ENCODE peak calls at places on chromosomes 11 and 22, in ten cellular contexts. K, T, Z, P, E, R, V, Q, N and M are unnamed samples.

GRCh38 chr22:27952091-27952490 is 33.0 kb upstream of the PITPNB start:
- DNase-seq in V (no peak), T (no peak), N (no peak), Q (no peak), K (peak), P (peak), Z (no peak), E (no peak), R (no peak), M (no peak)

GRCh38 chr11:10930224-10930960 is 72.5 kb upstream of the ZBED5 start:
- DNase-seq in R (no peak), K (no peak), N (no peak), E (peak), Z (no peak), V (no peak), T (no peak), P (no peak), Q (no peak), M (no peak)

GRCh38 chr22:17590586-17590985 is 27.3 kb downstream of the SLC25A18 start:
- DNase-seq in T (no peak), Z (peak), E (no peak), V (no peak), K (no peak), R (no peak), Q (no peak), N (no peak), P (no peak), M (peak)

GRCh38 chr11:8642226-8642625 is 40.2 kb downstream of the TRIM66 start:
- DNase-seq in R (no peak), Z (no peak), N (no peak), T (no peak), E (no peak), Q (no peak), V (no peak), K (no peak), P (no peak), M (no peak)

GRCh38 chr22:44574057-44574456 is 76.0 kb upstream of the RTL6 start:
- DNase-seq in V (peak), Z (no peak), K (peak), Q (no peak), N (peak), E (no peak), P (no peak), T (no peak), R (no peak), M (peak)

GRCh38 chr11:111386611-111387150 is 7.6 kb upstream of the POU2AF1 start:
- DNase-seq in T (no peak), P (no peak), N (no peak), K (no peak), V (no peak), E (no peak), Z (no peak), Q (no peak), R (no peak), M (no peak)

GRCh38 chr11:46308632-46309419 is 31.4 kb downstream of the CREB3L1 start:
- DNase-seq in N (peak), E (peak), R (peak), V (no peak), K (peak), Q (peak), Z (peak), T (peak), P (peak), M (peak)

GRCh38 chr22:49097966-49098365 is 729.7 kb downstream of the BRD1 start:
- DNase-seq in R (no peak), Q (no peak), V (no peak), T (no peak), P (no peak), Z (peak), N (no peak), E (no peak), K (no peak), M (no peak)

GRCh38 chr22:17633217-17633997 is 4.9 kb upstream of the ATP6V1E1 start:
- DNase-seq in T (no peak), Q (no peak), N (no peak), K (peak), V (peak), Z (no peak), P (no peak), E (peak), R (no peak), M (no peak)

GRCh38 chr11:27830206-27830605 is 130.0 kb upstream of the BDNF start:
- DNase-seq in R (no peak), T (no peak), N (no peak), E (no peak), K (no peak), Q (no peak), Z (no peak), V (no peak), P (no peak), M (no peak)

GRCh38 chr22:33909075-33909458 is 11.2 kb downstream of the LARGE1 start:
- DNase-seq in E (no peak), N (no peak), P (no peak), T (no peak), Q (no peak), Z (no peak), V (no peak), K (peak), R (no peak), M (peak)

GRCh38 chr11:107770546-107770945 is 58.7 kb upstream of the SLN start:
- DNase-seq in K (no peak), T (no peak), P (no peak), N (no peak), Q (no peak), E (no peak), R (no peak), V (no peak), Z (no peak), M (no peak)

GRCh38 chr22:17243524-17243923 is 24.3 kb upstream of the ADA2 start:
- DNase-seq in P (no peak), Q (no peak), V (no peak), K (peak), E (no peak), N (no peak), T (no peak), Z (no peak), R (peak), M (peak)

GRCh38 chr11:32326522-32326921 is 108.8 kb downstream of the WT1 start:
- DNase-seq in V (no peak), N (no peak), E (no peak), T (no peak), K (no peak), Q (no peak), Z (no peak), P (no peak), R (no peak), M (no peak)

GRCh38 chr11:29227816-29228215 is 789.0 kb downstream of the KCNA4 start:
- DNase-seq in N (no peak), P (no peak), R (no peak), V (no peak), K (no peak), T (no peak), Z (no peak), Q (no peak), E (no peak), M (no peak)

GRCh38 chr11:84800755-84801346 is 826.3 kb downstream of the DLG2 start:
- DNase-seq in K (no peak), Q (no peak), N (no peak), T (peak), V (peak), Z (no peak), P (no peak), E (peak), R (no peak), M (no peak)

GRCh38 chr11:64854534-64855502 is 10.4 kb upstream of the CDC42BPG start:
- DNase-seq in V (no peak), K (peak), T (no peak), P (peak), N (peak), E (no peak), Z (no peak), Q (peak), R (no peak), M (peak)
- H3K4me3 ChIP-seq in V (no peak), K (no peak), T (no peak), P (no peak), N (no peak), E (no peak), Z (no peak), Q (peak), R (no peak), M (no peak)

GRCh38 chr11:12829536-12830314 is 155.5 kb downstream of the TEAD1 start:
- DNase-seq in E (no peak), P (no peak), Z (no peak), R (no peak), T (no peak), N (no peak), V (no peak), Q (no peak), K (no peak), M (no peak)
- H3K4me3 ChIP-seq in E (peak), P (no peak), Z (no peak), R (no peak), T (no peak), N (no peak), V (no peak), Q (no peak), K (no peak), M (no peak)

GRCh38 chr22:46031965-46032851 is 55.2 kb upstream of the WNT7B start:
- DNase-seq in V (no peak), P (no peak), N (peak), Z (peak), T (no peak), R (no peak), Q (peak), E (no peak), K (peak), M (peak)
- H3K4me3 ChIP-seq in V (no peak), P (no peak), N (no peak), Z (no peak), T (no peak), R (no peak), Q (no peak), E (no peak), K (no peak), M (no peak)

GRCh38 chr11:2885017-2885675 is 429 bp downstream of the CDKN1C start:
- DNase-seq in Z (peak), R (no peak), V (no peak), P (no peak), K (peak), Q (peak), T (no peak), N (no peak), E (peak), M (peak)

GRCh38 chr11:2887526-2888195 is 2.1 kb upstream of the CDKN1C start:
- DNase-seq in Z (no peak), N (no peak), K (peak), V (no peak), Q (no peak), R (no peak), T (no peak), E (no peak), P (no peak), M (peak)

GRCh38 chr11:2885676-2886081 is at the start of gene CDKN1C:
- DNase-seq in T (peak), P (peak), V (no peak), K (peak), E (peak), Z (peak), N (peak), R (peak), Q (peak), M (peak)

GRCh38 chr11:2886936-2887335 is 1.4 kb upstream of the CDKN1C start:
- DNase-seq in K (no peak), V (no peak), N (no peak), P (no peak), Z (no peak), T (no peak), Q (no peak), R (no peak), E (no peak), M (peak)

GRCh38 chr11:2886191-2886894 is 768 bp upstream of the CDKN1C start:
- DNase-seq in T (peak), E (peak), N (no peak), Z (no peak), R (peak), P (no peak), Q (peak), K (peak), V (no peak), M (peak)
- H3K4me3 ChIP-seq in T (peak), E (peak), N (peak), Z (peak), R (peak), P (peak), Q (peak), K (no peak), V (no peak), M (peak)

DNA sequence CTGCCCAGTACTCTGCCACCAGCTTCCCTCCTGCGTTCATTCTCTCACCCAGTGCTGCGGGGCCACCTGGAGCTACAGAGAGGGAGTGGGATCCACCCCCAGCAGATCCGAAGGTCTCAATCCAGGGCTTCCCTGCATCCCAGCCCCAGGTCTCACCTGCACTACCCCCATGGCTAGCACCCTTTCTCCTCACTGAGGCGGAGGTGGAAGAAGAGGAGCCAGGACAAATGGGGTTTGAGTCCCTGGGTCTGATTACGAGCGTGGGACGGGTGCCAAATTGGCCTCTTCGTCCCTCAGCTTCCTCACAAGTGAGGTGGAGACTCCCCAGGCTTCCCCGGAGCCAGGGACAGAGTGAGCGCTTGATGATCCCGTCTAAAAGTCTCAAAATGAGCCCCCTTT is 64.2 kb downstream of the NFAM1 start:
- DNase-seq in N (no peak), K (peak), V (no peak), T (no peak), R (no peak), P (no peak), Q (peak), Z (no peak), E (no peak), M (no peak)
- H3K4me3 ChIP-seq in N (peak), K (no peak), V (no peak), T (peak), R (no peak), P (peak), Q (peak), Z (peak), E (peak), M (peak)

DNA sequence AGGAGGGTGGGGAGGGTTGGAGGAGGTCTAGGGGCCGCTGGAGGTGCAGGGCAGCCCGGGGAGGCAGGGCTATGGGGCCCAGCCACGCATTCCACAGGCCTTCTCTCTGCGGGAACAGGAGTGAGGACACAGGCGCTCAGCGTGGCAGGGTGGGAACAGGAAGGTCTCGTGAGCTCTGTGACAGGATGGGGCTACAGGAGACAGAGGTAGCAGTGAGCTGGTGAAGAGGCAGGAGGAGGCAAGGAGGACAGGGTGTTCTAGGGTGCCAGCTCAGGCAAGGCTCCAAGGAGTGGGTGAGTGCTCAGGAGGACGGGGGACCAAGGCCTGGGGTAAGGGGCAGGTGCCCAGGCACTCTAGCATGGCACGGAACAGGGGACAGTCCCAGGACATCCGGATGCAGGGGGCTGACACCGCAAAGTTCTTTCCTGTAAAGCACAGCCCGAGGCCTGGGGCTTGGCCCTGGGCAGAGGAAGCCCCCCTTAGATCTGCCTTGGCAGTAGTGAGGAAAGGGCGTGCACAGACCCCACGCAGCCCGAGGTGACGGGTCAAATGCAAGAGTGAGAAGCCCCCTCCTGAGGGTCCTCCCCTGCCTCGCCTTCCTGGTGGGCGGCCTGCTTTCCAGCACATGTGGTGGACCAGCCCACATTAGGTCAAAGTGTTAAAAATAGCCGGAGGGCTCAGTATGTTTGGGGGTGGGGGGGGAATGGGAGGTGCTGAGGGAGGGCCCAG is 4.7 kb upstream of the NEAT1 start:
- DNase-seq in R (peak), K (peak), P (peak), N (peak), T (no peak), E (no peak), Q (peak), Z (no peak), V (no peak), M (peak)
- H3K4me3 ChIP-seq in R (peak), K (no peak), P (peak), N (peak), T (peak), E (no peak), Q (peak), Z (peak), V (peak), M (peak)

GRCh38 chr11:47403135-47403534 is 5.3 kb upstream of the SLC39A13 start:
- DNase-seq in Q (no peak), E (no peak), R (no peak), N (no peak), V (no peak), K (no peak), Z (no peak), T (no peak), P (no peak), M (no peak)

GRCh38 chr11:47403571-47403970 is 4.8 kb upstream of the SLC39A13 start:
- DNase-seq in R (no peak), Q (no peak), T (no peak), N (no peak), E (no peak), P (no peak), Z (no peak), K (no peak), V (no peak), M (peak)

GRCh38 chr11:47398551-47398950 is 9.8 kb upstream of the SLC39A13 start:
- DNase-seq in Z (no peak), K (no peak), Q (no peak), P (no peak), T (no peak), N (no peak), V (no peak), E (no peak), R (no peak), M (no peak)

GRCh38 chr11:47399860-47400812 is 8.3 kb upstream of the SLC39A13 start:
- DNase-seq in R (peak), N (no peak), E (peak), V (no peak), Q (peak), P (no peak), Z (no peak), T (no peak), K (no peak), M (no peak)

GRCh38 chr11:47400813-47401279 is 7.5 kb upstream of the SLC39A13 start:
- DNase-seq in K (no peak), Q (no peak), V (no peak), E (no peak), R (peak), N (no peak), T (no peak), P (no peak), Z (no peak), M (no peak)
- H3K4me3 ChIP-seq in K (no peak), Q (peak), V (no peak), E (peak), R (peak), N (peak), T (no peak), P (peak), Z (peak), M (peak)

GRCh38 chr11:2140411-2141400 is 1.5 kb upstream of the IGF2 start:
- DNase-seq in K (no peak), E (peak), P (no peak), T (no peak), Z (no peak), Q (no peak), V (no peak), N (no peak), R (no peak), M (no peak)
- H3K4me3 ChIP-seq in K (no peak), E (peak), P (no peak), T (no peak), Z (no peak), Q (peak), V (no peak), N (peak), R (no peak), M (peak)

DNA sequence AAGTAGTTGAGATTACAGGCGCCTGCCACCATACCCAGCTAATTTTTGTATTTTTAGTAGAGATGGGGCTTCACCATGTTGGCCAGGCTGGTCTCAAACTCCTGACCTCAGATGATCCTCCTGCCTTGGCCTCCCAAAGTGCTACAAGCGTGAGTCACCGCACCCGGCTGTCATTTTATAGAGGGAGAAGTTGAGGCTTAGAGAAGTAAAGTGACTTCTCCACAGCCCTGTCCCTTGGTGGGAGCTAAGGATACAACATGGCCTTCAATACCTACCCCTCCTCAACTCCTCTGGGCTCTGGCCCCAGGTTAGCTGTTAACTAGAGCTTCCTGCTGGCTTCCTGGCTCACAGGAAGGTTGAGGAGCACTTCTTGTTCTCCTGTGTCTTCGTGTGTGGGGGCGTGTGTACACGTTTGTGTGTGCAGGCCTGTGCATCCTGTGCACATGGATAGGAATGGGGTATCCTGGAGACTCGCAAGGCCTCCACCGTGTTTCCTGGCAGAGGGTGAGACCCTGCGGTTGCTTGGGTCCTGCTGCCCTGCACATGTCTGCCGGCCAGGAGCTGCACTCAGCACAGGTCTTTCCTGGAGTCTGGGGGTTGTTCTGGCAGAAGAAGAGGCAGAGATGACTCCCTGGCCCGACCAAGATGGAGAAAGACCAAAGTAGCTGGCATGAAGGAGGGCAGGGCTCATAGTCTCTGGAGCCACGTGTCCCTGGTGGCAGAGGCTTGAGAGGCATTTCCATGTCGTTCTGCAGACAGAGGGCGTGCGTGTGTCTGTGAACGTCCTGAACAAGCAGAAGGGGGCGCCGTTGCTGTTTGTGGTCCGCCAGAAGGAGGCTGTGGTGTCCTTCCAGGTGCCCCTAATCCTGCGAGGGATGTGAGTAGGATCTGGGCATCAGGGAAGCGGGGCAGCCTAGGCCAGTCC is 2.4 kb downstream of the SIDT2 start:
- DNase-seq in K (peak), P (peak), T (peak), Z (peak), V (peak), R (peak), E (peak), N (peak), Q (peak), M (peak)
- H3K4me3 ChIP-seq in K (no peak), P (no peak), T (no peak), Z (peak), V (no peak), R (peak), E (no peak), N (no peak), Q (peak), M (no peak)